ENCODE peak calls at places on chromosomes 2 and 18, in five cellular contexts. J is SK-N-MC, V is choroid plexus epithelial cell, G is right atrium auricular region, U is activated T-cell treated with anti-CD3 and anti-CD28 coated beads for 48 hours. H is an unnamed sample.

GRCh38 chr2:42084231-42084671 is 36.4 kb downstream of the PKDCC start:
- DNase-seq in J (no peak), V (peak), G (no peak), U (no peak), H (peak)

GRCh38 chr2:196403471-196403870 is 232.1 kb upstream of the STK17B start:
- DNase-seq in J (no peak), V (peak), G (no peak), U (no peak), H (no peak)

GRCh38 chr2:98915751-98916358 is 20.2 kb downstream of the CRACDL start:
- DNase-seq in J (no peak), V (no peak), G (no peak), U (no peak), H (no peak)

GRCh38 chr18:22517356-22517755 is 99.6 kb upstream of the CTAGE1 start:
- DNase-seq in J (no peak), V (peak), G (no peak), U (no peak), H (no peak)

GRCh38 chr18:25283769-25284168 is 68.2 kb downstream of the ZNF521 start:
- DNase-seq in J (no peak), V (no peak), G (no peak), U (no peak), H (no peak)

GRCh38 chr2:82314836-82315472 is 2010.4 kb upstream of the LRRTM1 start:
- DNase-seq in J (no peak), V (no peak), G (no peak), U (no peak), H (no peak)

GRCh38 chr2:179910735-179911113 is 49.3 kb upstream of the ZNF385B start:
- DNase-seq in J (no peak), V (no peak), G (no peak), U (no peak), H (no peak)

GRCh38 chr18:7146067-7146466 is 28.5 kb upstream of the LAMA1 start:
- DNase-seq in J (no peak), V (no peak), G (no peak), U (no peak), H (no peak)

GRCh38 chr2:9602412-9602811 is 28.4 kb downstream of the YWHAQ start:
- DNase-seq in J (no peak), V (no peak), G (no peak), U (no peak), H (no peak)

GRCh38 chr2:110121592-110121991 is 6.0 kb upstream of the MALL start:
- DNase-seq in J (no peak), V (no peak), G (no peak), U (no peak), H (no peak)

GRCh38 chr2:239884051-239884405 is 141.1 kb downstream of the NDUFA10 start:
- DNase-seq in J (no peak), V (no peak), G (peak), U (no peak), H (no peak)

GRCh38 chr18:36402765-36403396 is 105.4 kb downstream of the FHOD3 start:
- DNase-seq in J (no peak), V (no peak), G (peak), U (no peak), H (no peak)

GRCh38 chr2:120759543-120760331 is 24.1 kb downstream of the GLI2 start:
- DNase-seq in J (no peak), V (no peak), G (no peak), U (no peak), H (no peak)

GRCh38 chr18:55384551-55385275 is 203.3 kb downstream of the TCF4 start:
- DNase-seq in J (no peak), V (peak), G (no peak), U (no peak), H (no peak)

GRCh38 chr2:60958361-60958760 is 59.2 kb upstream of the PEX13 start:
- DNase-seq in J (no peak), V (no peak), G (no peak), U (no peak), H (no peak)

GRCh38 chr18:69031571-69032451 is 233.9 kb downstream of the CCDC102B start:
- DNase-seq in J (no peak), V (no peak), G (no peak), U (no peak), H (no peak)

GRCh38 chr2:238462782-238463396 is 36.2 kb downstream of the ASB1 start:
- DNase-seq in J (no peak), V (peak), G (no peak), U (no peak), H (no peak)

GRCh38 chr2:70961648-70961994 is 16.8 kb upstream of the ANKRD53 start:
- DNase-seq in J (no peak), V (no peak), G (no peak), U (no peak), H (no peak)

GRCh38 chr2:136085810-136086209 is 32.1 kb downstream of the CXCR4 start:
- DNase-seq in J (no peak), V (peak), G (no peak), U (no peak), H (no peak)

GRCh38 chr2:44741507-44741906 is 200.0 kb upstream of the SIX3 start:
- DNase-seq in J (no peak), V (peak), G (no peak), U (no peak), H (no peak)

GRCh38 chr2:74679615-74680014 is 25.6 kb downstream of the SEMA4F start:
- DNase-seq in J (no peak), V (no peak), G (no peak), U (no peak), H (no peak)

GRCh38 chr2:127015106-127015910 is 91.6 kb downstream of the BIN1 start:
- DNase-seq in J (no peak), V (no peak), G (no peak), U (no peak), H (no peak)

GRCh38 chr2:216520156-216520555 is 21.5 kb downstream of the RPL37A start:
- DNase-seq in J (no peak), V (peak), G (no peak), U (no peak), H (no peak)

GRCh38 chr2:69464575-69464974 is 27.3 kb upstream of the NFU1 start:
- DNase-seq in J (no peak), V (peak), G (peak), U (no peak), H (no peak)

GRCh38 chr2:190696792-190697398 is 48.0 kb downstream of the NAB1 start:
- DNase-seq in J (no peak), V (peak), G (no peak), U (no peak), H (no peak)

GRCh38 chr2:60880633-60880987 is 764 bp upstream of the REL start:
- DNase-seq in J (no peak), V (peak), G (no peak), U (no peak), H (no peak)

GRCh38 chr2:40343904-40344303 is 108.0 kb downstream of the SLC8A1 start:
- DNase-seq in J (no peak), V (peak), G (no peak), U (no peak), H (no peak)

GRCh38 chr18:55153346-55153745 is 194.1 kb upstream of the CCDC68 start:
- DNase-seq in J (no peak), V (no peak), G (no peak), U (no peak), H (no peak)

GRCh38 chr2:25307949-25308557 is 33.7 kb downstream of the DNMT3A start:
- DNase-seq in J (no peak), V (no peak), G (no peak), U (no peak), H (no peak)

H was measured in prostate gland.